ENCODE peak calls at places on chromosome 6, in six cellular contexts. E, T, L, K, C and U are unnamed samples.

GRCh38 chr6:21808551-21809181 is 215.1 kb downstream of the SOX4 start:
- DNase-seq in E (no peak), T (no peak), L (no peak), K (no peak), C (no peak), U (no peak)

GRCh38 chr6:14502551-14502950 is 385.0 kb downstream of the CD83 start:
- DNase-seq in E (no peak), T (no peak), L (no peak), K (no peak), C (no peak), U (no peak)

GRCh38 chr6:30814137-30815084 is 69.9 kb upstream of the DDR1 start:
- DNase-seq in E (no peak), T (no peak), L (no peak), K (no peak), C (no peak), U (peak)

GRCh38 chr6:11194399-11195274 is 37.8 kb downstream of the NEDD9 start:
- DNase-seq in E (no peak), T (no peak), L (no peak), K (no peak), C (peak), U (no peak)

GRCh38 chr6:52233975-52234823 is 10.1 kb downstream of the IL17F start:
- DNase-seq in E (peak), T (no peak), L (peak), K (no peak), C (peak), U (no peak)

GRCh38 chr6:51057296-51057695 is 238.6 kb downstream of the TFAP2B start:
- DNase-seq in E (no peak), T (no peak), L (no peak), K (no peak), C (no peak), U (no peak)

GRCh38 chr6:107171513-107171912 is 56.2 kb upstream of the BEND3 start:
- DNase-seq in E (no peak), T (no peak), L (no peak), K (no peak), C (no peak), U (no peak)

GRCh38 chr6:158027590-158028285 is 46.1 kb downstream of the SYNJ2 start:
- DNase-seq in E (no peak), T (no peak), L (no peak), K (no peak), C (no peak), U (no peak)

GRCh38 chr6:169513478-169514193 is 188.2 kb downstream of the WDR27 start:
- DNase-seq in E (no peak), T (no peak), L (no peak), K (no peak), C (no peak), U (no peak)

GRCh38 chr6:101800598-101800997 is 407.1 kb downstream of the GRIK2 start:
- DNase-seq in E (no peak), T (no peak), L (no peak), K (no peak), C (no peak), U (no peak)

GRCh38 chr6:12078014-12078413 is 65.9 kb downstream of the HIVEP1 start:
- DNase-seq in E (no peak), T (no peak), L (no peak), K (no peak), C (no peak), U (no peak)

GRCh38 chr6:142313284-142313683 is 11.5 kb downstream of the ADGRG6 start:
- DNase-seq in E (no peak), T (no peak), L (no peak), K (no peak), C (no peak), U (no peak)

GRCh38 chr6:125586074-125586473 is 163.4 kb upstream of the HEY2 start:
- DNase-seq in E (no peak), T (no peak), L (no peak), K (no peak), C (no peak), U (no peak)

GRCh38 chr6:47162231-47162630 is 120.1 kb upstream of the ADGRF1 start:
- DNase-seq in E (no peak), T (no peak), L (no peak), K (no peak), C (no peak), U (no peak)

GRCh38 chr6:163711071-163711470 is 296.6 kb downstream of the QKI start:
- DNase-seq in E (no peak), T (no peak), L (no peak), K (no peak), C (no peak), U (no peak)

GRCh38 chr6:2857185-2857579 is 15.5 kb upstream of the SERPINB1 start:
- DNase-seq in E (no peak), T (no peak), L (no peak), K (no peak), C (no peak), U (no peak)

GRCh38 chr6:27883136-27883535 is 29.1 kb downstream of the OR2B2 start:
- DNase-seq in E (no peak), T (no peak), L (no peak), K (no peak), C (no peak), U (no peak)

GRCh38 chr6:55636406-55637102 is 57.6 kb upstream of the HMGCLL1 start:
- DNase-seq in E (no peak), T (no peak), L (no peak), K (no peak), C (no peak), U (no peak)

GRCh38 chr6:124684621-124685020 is 277.6 kb upstream of the RNF217 start:
- DNase-seq in E (no peak), T (no peak), L (no peak), K (no peak), C (no peak), U (no peak)

GRCh38 chr6:139256087-139256486 is 35.7 kb downstream of the TXLNB start:
- DNase-seq in E (peak), T (no peak), L (no peak), K (no peak), C (no peak), U (no peak)

GRCh38 chr6:72589096-72589495 is 32.8 kb upstream of the KCNQ5 start:
- DNase-seq in E (no peak), T (no peak), L (no peak), K (no peak), C (no peak), U (no peak)

GRCh38 chr6:35557239-35557638 is 44.5 kb upstream of the TULP1 start:
- DNase-seq in E (no peak), T (no peak), L (no peak), K (no peak), C (no peak), U (no peak)

GRCh38 chr6:5462856-5463255 is 201.5 kb downstream of the FARS2 start:
- DNase-seq in E (no peak), T (no peak), L (no peak), K (no peak), C (no peak), U (no peak)

GRCh38 chr6:113120577-113121285 is 736.4 kb upstream of the MARCKS start:
- DNase-seq in E (peak), T (no peak), L (no peak), K (no peak), C (no peak), U (no peak)